ENCODE peak calls at places on chromosomes 3 and 15, in eight cellular contexts. R is MM.1S, E is heart right ventricle, Y is thoracic aorta, G is body of pancreas, W is OCI-LY7, Z is lower lobe of right lung, X is DND-41. F is an unnamed sample.
A peak's percentile ranks its signal among the peaks of the same experiment; 100 is the strongest.

GRCh38 chr15:87863152-87863551 is 393.4 kb downstream of the NTRK3 start:
- DNase-seq in R (no peak), E (no peak), Y (no peak), G (no peak), W (no peak), Z (no peak), X (peak; percentile 5), F (no peak)

GRCh38 chr3:181317521-181317920 is 328.0 kb upstream of the DNAJC19 start:
- DNase-seq in R (no peak), E (no peak), Y (no peak), G (no peak), W (peak; percentile 19), Z (no peak), X (no peak), F (no peak)

GRCh38 chr15:90266485-90266884 is 1.0 kb downstream of the NGRN start:
- DNase-seq in R (peak; percentile 21), E (no peak), Y (no peak), G (no peak), W (peak; percentile 20), Z (no peak), X (no peak), F (peak; percentile 64)

GRCh38 chr3:136772709-136773108 is 20.5 kb upstream of the STAG1 start:
- DNase-seq in R (no peak), E (no peak), Y (no peak), G (no peak), W (no peak), Z (no peak), X (no peak), F (no peak)

GRCh38 chr15:97745481-97746071 is 214.9 kb upstream of the ARRDC4 start:
- DNase-seq in R (peak; percentile 45), E (peak; percentile 9), Y (no peak), G (peak; percentile 16), W (peak; percentile 18), Z (no peak), X (peak; percentile 54), F (peak; percentile 85)

GRCh38 chr3:122322095-122323075 is 2.7 kb upstream of the CSTA start:
- DNase-seq in R (no peak), E (no peak), Y (no peak), G (no peak), W (no peak), Z (no peak), X (peak; percentile 12), F (no peak)

GRCh38 chr15:54373332-54373731 is 395.1 kb downstream of the UNC13C start:
- DNase-seq in R (no peak), E (no peak), Y (no peak), G (no peak), W (no peak), Z (no peak), X (no peak), F (no peak)

GRCh38 chr3:181711325-181712135 is at the start of gene SOX2:
- DNase-seq in R (peak; percentile 98), E (no peak), Y (no peak), G (peak; percentile 70), W (peak; percentile 97), Z (peak; percentile 74), X (no peak), F (peak; percentile 67)

GRCh38 chr3:127152676-127153505 is 40.0 kb upstream of the PRR23E start:
- DNase-seq in R (no peak), E (no peak), Y (no peak), G (no peak), W (no peak), Z (no peak), X (no peak), F (no peak)

GRCh38 chr3:13372656-13373055 is 47.5 kb downstream of the NUP210 start:
- DNase-seq in R (no peak), E (no peak), Y (no peak), G (no peak), W (no peak), Z (no peak), X (no peak), F (no peak)

GRCh38 chr15:80944818-80945217 is 44.8 kb downstream of the MESD start:
- DNase-seq in R (no peak), E (no peak), Y (no peak), G (no peak), W (no peak), Z (no peak), X (no peak), F (peak; percentile 4)

GRCh38 chr3:79937567-79937966 is 169.8 kb upstream of the ROBO1 start:
- DNase-seq in R (no peak), E (no peak), Y (no peak), G (no peak), W (no peak), Z (no peak), X (no peak), F (no peak)

GRCh38 chr3:5022187-5022965 is 43.1 kb downstream of the BHLHE40 start:
- DNase-seq in R (no peak), E (no peak), Y (no peak), G (no peak), W (no peak), Z (no peak), X (no peak), F (no peak)

GRCh38 chr3:138230525-138230924 is 43.4 kb downstream of the ARMC8 start:
- DNase-seq in R (no peak), E (no peak), Y (no peak), G (no peak), W (no peak), Z (no peak), X (no peak), F (no peak)

GRCh38 chr15:51193526-51193925 is 98.8 kb upstream of the TNFAIP8L3 start:
- DNase-seq in R (no peak), E (no peak), Y (no peak), G (no peak), W (no peak), Z (no peak), X (no peak), F (no peak)

GRCh38 chr3:153768559-153769469 is 352.4 kb upstream of the ARHGEF26 start:
- DNase-seq in R (peak; percentile 79), E (peak; percentile 22), Y (no peak), G (peak; percentile 56), W (peak; percentile 84), Z (no peak), X (peak; percentile 44), F (peak; percentile 76)

GRCh38 chr15:40338921-40339620 is 1.7 kb downstream of the CCDC9B start:
- DNase-seq in R (no peak), E (peak; percentile 66), Y (peak; percentile 38), G (peak; percentile 83), W (no peak), Z (no peak), X (no peak), F (no peak)

GRCh38 chr3:126765187-126766069 is 61.4 kb downstream of the CHCHD6 start:
- DNase-seq in R (no peak), E (no peak), Y (no peak), G (no peak), W (no peak), Z (no peak), X (no peak), F (no peak)

GRCh38 chr15:80070840-80071239 is 11.4 kb downstream of the ZFAND6 start:
- DNase-seq in R (no peak), E (no peak), Y (no peak), G (no peak), W (peak; percentile 37), Z (no peak), X (no peak), F (peak; percentile 62)

GRCh38 chr15:66163553-66163952 is 90.0 kb downstream of the MEGF11 start:
- DNase-seq in R (no peak), E (no peak), Y (no peak), G (no peak), W (no peak), Z (no peak), X (no peak), F (no peak)

GRCh38 chr3:58657571-58658141 is 8.9 kb downstream of the FAM3D start:
- DNase-seq in R (no peak), E (no peak), Y (no peak), G (peak; percentile 10), W (no peak), Z (no peak), X (no peak), F (no peak)

GRCh38 chr3:31779514-31779913 is 201.5 kb downstream of the OSBPL10 start:
- DNase-seq in R (no peak), E (no peak), Y (no peak), G (no peak), W (no peak), Z (no peak), X (no peak), F (no peak)
- H3K27ac ChIP-seq in R (no peak overlapping the region), E (no peak overlapping the region), Y (no peak overlapping the region), G (no peak overlapping the region), W (no peak overlapping the region), Z (no peak overlapping the region), X (no peak overlapping the region), F (peak overlapping the region; percentile 80)

DNA sequence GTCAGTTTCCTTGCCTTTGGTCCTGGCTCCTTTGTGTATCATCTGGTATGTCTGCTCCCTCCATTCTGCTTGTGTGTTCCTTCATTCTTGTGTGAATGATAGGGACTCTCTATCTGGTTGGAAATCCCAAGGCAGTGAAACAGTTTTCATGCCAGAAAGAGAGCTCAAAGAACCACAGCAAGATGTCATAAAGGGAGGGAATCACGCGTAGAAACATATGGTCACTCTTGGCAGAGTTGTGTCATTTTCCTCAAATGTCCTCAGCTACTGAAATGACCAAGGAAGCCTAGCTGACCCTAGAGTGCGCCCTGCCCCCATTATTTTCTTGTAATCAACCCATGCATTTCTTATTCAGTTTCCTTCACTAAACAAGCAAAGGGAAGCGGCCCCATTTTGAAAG is 48.0 kb downstream of the RASGRP1 start:
- DNase-seq in R (no peak), E (no peak), Y (no peak), G (no peak), W (no peak), Z (no peak), X (no peak), F (no peak)
- H3K36me3 ChIP-seq in R (no peaks in the 10 kb centered on the region), E (no peaks in the 10 kb centered on the region), Y (no peaks in the 10 kb centered on the region), G (no peaks in the 10 kb centered on the region), W (no peaks in the 10 kb centered on the region), Z (peaks cover under 1% of the 10 kb centered on the region), X (peaks cover 9% of the 10 kb centered on the region), F (peaks cover 50% of the 10 kb centered on the region)

GRCh38 chr3:82080792-82081191 is 319.3 kb upstream of the GBE1 start:
- DNase-seq in R (no peak), E (no peak), Y (no peak), G (no peak), W (no peak), Z (no peak), X (no peak), F (no peak)
- H3K27ac ChIP-seq in R (no peak overlapping the region), E (no peak overlapping the region), Y (no peak overlapping the region), G (no peak overlapping the region), W (no peak overlapping the region), Z (no peak overlapping the region), X (peak overlapping the region; percentile 85), F (no peak overlapping the region)

DNA sequence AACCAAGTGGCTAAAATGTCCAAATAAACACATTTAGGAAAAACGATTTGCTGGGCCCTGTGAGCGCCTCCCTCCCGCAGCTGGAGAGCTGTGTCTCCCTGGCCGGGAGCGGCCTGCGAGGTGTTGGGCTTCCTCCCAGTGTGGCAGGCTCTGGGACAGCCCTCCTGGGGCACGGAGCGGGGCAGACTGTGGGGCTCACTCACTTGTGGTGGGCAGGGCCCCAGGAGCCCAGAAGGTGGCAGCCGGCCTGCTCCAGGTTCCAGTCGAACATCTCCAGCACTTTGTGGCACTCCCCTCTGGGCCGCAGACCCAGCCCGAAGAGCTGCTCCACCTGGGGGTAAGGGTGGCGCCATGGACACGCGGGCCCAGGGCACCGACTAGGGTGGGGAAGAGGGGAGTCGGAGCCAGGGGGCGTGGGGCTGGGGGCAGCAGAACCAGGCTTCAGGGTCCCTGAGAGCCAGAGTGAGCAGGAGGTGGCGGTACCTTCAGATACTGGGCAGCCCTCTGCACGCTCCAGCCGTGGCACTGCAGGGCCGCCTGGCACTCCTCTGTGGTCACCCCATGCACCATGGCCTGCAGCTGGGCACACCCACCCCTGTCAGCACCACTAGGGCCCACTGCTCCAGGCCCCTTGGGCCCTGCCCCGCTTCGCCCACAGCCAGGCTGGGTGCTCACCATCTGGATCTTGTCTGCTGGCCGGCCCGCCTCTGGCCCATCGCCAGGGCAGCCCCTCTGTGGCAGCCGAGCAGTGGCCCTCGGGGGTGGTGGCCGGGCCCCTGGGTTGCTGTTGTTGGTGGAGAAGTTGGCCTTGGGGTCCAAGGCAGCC is 41.5 kb downstream of the TNK2 start:
- DNase-seq in R (no peak), E (no peak), Y (no peak), G (no peak), W (no peak), Z (no peak), X (no peak), F (no peak)
- H3K36me3 ChIP-seq in R (no peaks in the 10 kb centered on the region), E (no peaks in the 10 kb centered on the region), Y (peaks cover 44% of the 10 kb centered on the region), G (no peaks in the 10 kb centered on the region), W (peaks cover 17% of the 10 kb centered on the region), Z (peaks cover 58% of the 10 kb centered on the region), X (peaks cover 40% of the 10 kb centered on the region), F (no peaks in the 10 kb centered on the region)

F was measured in Karpas-422.